ENCODE peak calls at places on chromosomes 2 and 18, in five cellular contexts. T, Y, X, W and M are unnamed samples.
A peak's percentile ranks its signal among the peaks of the same experiment; 100 is the strongest.

GRCh38 chr2:188665196-188665595 is 309.0 kb upstream of the COL3A1 start:
- DNase-seq in T (no peak), Y (no peak), X (peak; percentile 76), W (no peak), M (peak; percentile 84)

GRCh38 chr2:111091811-111092211 is 28.9 kb upstream of the BCL2L11 start:
- DNase-seq in T (no peak), Y (no peak), X (no peak), W (no peak), M (no peak)

GRCh38 chr2:234989183-234989701 is 37.4 kb downstream of the SH3BP4 start:
- DNase-seq in T (peak; percentile 85), Y (no peak), X (peak; percentile 48), W (peak; percentile 84), M (peak; percentile 83)

GRCh38 chr2:218252509-218253247 is 8.1 kb upstream of the GPBAR1 start:
- DNase-seq in T (no peak), Y (no peak), X (peak; percentile 35), W (no peak), M (no peak)

GRCh38 chr2:209298601-209299000 is 125.2 kb upstream of the MAP2 start:
- DNase-seq in T (no peak), Y (no peak), X (no peak), W (no peak), M (no peak)

GRCh38 chr2:227450921-227451654 is 20.9 kb upstream of the AGFG1 start:
- DNase-seq in T (no peak), Y (no peak), X (peak; percentile 76), W (no peak), M (peak; percentile 68)

GRCh38 chr2:162072181-162072702 is 1.8 kb downstream of the DPP4 start:
- DNase-seq in T (no peak), Y (no peak), X (peak; percentile 89), W (no peak), M (peak; percentile 76)

GRCh38 chr2:191679818-191680600 is 2.1 kb downstream of the NABP1 start:
- DNase-seq in T (no peak), Y (no peak), X (peak; percentile 73), W (no peak), M (peak; percentile 60)

GRCh38 chr2:163248321-163249090 is 409.9 kb upstream of the KCNH7 start:
- DNase-seq in T (no peak), Y (no peak), X (no peak), W (no peak), M (no peak)

GRCh38 chr2:68466361-68466777 is 725 bp downstream of the FBXO48 start:
- DNase-seq in T (no peak), Y (no peak), X (peak; percentile 79), W (no peak), M (peak; percentile 77)

GRCh38 chr2:218005486-218005885 is 2.7 kb upstream of the TNS1 start:
- DNase-seq in T (no peak), Y (no peak), X (no peak), W (no peak), M (no peak)

GRCh38 chr18:49162226-49162848 is 211.6 kb upstream of the SMAD7 start:
- DNase-seq in T (no peak), Y (no peak), X (no peak), W (no peak), M (no peak)
- TF ChIP-seq CTCF in T (no peak), Y (no peak), X (no peak), W (peak; percentile 32), M (no peak)

GRCh38 chr2:28344756-28345291 is 47.8 kb upstream of the FOSL2 start:
- DNase-seq in T (peak; percentile 61), Y (peak; percentile 73), X (no peak), W (no peak), M (no peak)

GRCh38 chr2:28343971-28344715 is 48.5 kb upstream of the FOSL2 start:
- DNase-seq in T (peak; percentile 44), Y (peak; percentile 28), X (no peak), W (no peak), M (no peak)

GRCh38 chr2:28341208-28341891 is 51.3 kb upstream of the FOSL2 start:
- DNase-seq in T (peak; percentile 48), Y (peak; percentile 14), X (no peak), W (no peak), M (no peak)

GRCh38 chr2:28342081-28342967 is 50.3 kb upstream of the FOSL2 start:
- DNase-seq in T (peak; percentile 82), Y (peak; percentile 57), X (peak; percentile 92), W (peak; percentile 92), M (peak; percentile 96)

GRCh38 chr2:28343184-28343942 is 49.3 kb upstream of the FOSL2 start:
- DNase-seq in T (peak; percentile 6), Y (no peak), X (peak; percentile 29), W (no peak), M (no peak)
- H3K4me3 ChIP-seq in T (peak overlapping the region; percentile 50), Y (no peak overlapping the region), X (no peak overlapping the region), W (no peak overlapping the region), M (no peak overlapping the region)

DNA sequence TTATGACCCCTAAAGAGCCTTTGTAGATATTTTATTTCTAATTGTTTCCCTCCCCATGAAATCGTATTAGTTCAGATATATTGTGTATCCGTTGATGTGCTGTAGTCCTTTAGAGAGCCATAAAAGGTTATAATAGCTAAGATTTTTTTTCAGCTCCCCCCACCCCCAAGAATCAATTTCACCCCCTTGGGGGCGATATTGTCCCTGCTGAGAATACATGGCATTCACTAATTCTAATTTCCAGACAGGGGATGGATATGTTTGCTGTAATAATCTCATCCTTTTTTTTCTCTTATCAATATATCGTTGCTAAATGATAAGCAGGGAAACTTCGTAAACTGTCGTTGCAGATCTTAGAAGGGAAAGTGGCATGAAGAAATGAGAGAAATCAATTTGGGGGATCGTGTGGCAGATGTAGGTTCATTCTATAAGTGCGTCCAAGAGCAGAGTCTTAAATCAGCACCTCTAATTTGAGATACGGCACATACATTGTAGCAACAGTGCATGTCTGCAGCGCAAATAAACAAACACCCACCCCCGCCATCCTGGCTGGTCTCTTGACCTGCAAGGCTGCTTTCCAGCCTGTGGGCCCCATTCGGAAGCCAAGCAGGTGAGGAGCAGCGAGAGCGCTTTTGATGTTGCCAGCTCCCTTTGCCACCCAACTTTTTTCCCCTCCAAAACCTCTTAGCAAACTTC is 530.9 kb downstream of the TMEM182 start:
- DNase-seq in T (no peak), Y (no peak), X (no peak), W (no peak), M (no peak)
- TF ChIP-seq CTCF in T (no peak), Y (no peak), X (no peak), W (no peak), M (no peak)

GRCh38 chr2:202033317-202034248 is at the start of gene FZD7:
- DNase-seq in T (peak; percentile 97), Y (peak; percentile 95), X (peak; percentile 91), W (peak; percentile 91), M (peak; percentile 85)

GRCh38 chr2:202036601-202037037 is 3.0 kb downstream of the FZD7 start:
- DNase-seq in T (no peak), Y (no peak), X (peak; percentile 23), W (no peak), M (no peak)

GRCh38 chr2:202034249-202035088 is 814 bp downstream of the FZD7 start:
- DNase-seq in T (peak; percentile 62), Y (peak; percentile 84), X (peak; percentile 50), W (no peak), M (peak; percentile 26)

GRCh38 chr2:202035941-202036372 is 2.3 kb downstream of the FZD7 start:
- DNase-seq in T (peak; percentile 60), Y (peak; percentile 77), X (peak; percentile 15), W (no peak), M (no peak)

GRCh38 chr2:202035089-202035940 is 1.7 kb downstream of the FZD7 start:
- DNase-seq in T (peak; percentile 90), Y (peak; percentile 83), X (peak; percentile 66), W (no peak), M (peak; percentile 22)
- H3K4me3 ChIP-seq in T (peak overlapping the region; percentile 87), Y (peak overlapping the region; percentile 82), X (peak overlapping the region; percentile 79), W (peak overlapping the region; percentile 66), M (peak overlapping the region; percentile 55)